ENCODE peak calls at places on chromosomes 13 and 19, in six cellular contexts. A is nucleus accumbens; U is HuH-7; Q is stimulated activated CD8-positive, alpha-beta memory T cell treated with anti-CD3 and anti-CD28 coated beads, Interleukin-7, amount 100 ng/mL, for 24 hours; N is AG20443; J is mucosa of descending colon. M is an unnamed sample.

GRCh38 chr13:113646376-113646775 is 11.6 kb downstream of the ATP4B start:
- DNase-seq in A (no peak), U (no peak), Q (no peak), N (no peak), J (no peak), M (no peak)

GRCh38 chr13:79128158-79128557 is 277.9 kb downstream of the RBM26 start:
- DNase-seq in A (no peak), U (peak), Q (no peak), N (no peak), J (no peak), M (peak)

GRCh38 chr13:110387451-110388140 is 80.5 kb downstream of the COL4A2 start:
- DNase-seq in A (no peak), U (no peak), Q (no peak), N (no peak), J (peak), M (peak)

GRCh38 chr13:109140054-109140776 is 510.8 kb downstream of the MYO16 start:
- DNase-seq in A (no peak), U (no peak), Q (no peak), N (no peak), J (no peak), M (no peak)

GRCh38 chr13:102317593-102317992 is 84.3 kb downstream of the FGF14 start:
- DNase-seq in A (no peak), U (no peak), Q (no peak), N (peak), J (peak), M (no peak)

GRCh38 chr19:17902701-17903100 is 30.1 kb upstream of the CCDC124 start:
- DNase-seq in A (no peak), U (no peak), Q (no peak), N (peak), J (no peak), M (peak)

GRCh38 chr19:29478578-29479565 is 46.9 kb upstream of the VSTM2B start:
- DNase-seq in A (peak), U (peak), Q (no peak), N (peak), J (peak), M (peak)

GRCh38 chr19:40265055-40265762 is 19.9 kb downstream of the AKT2 start:
- DNase-seq in A (no peak), U (no peak), Q (no peak), N (no peak), J (no peak), M (no peak)

GRCh38 chr13:38566526-38566925 is 120.4 kb upstream of the FREM2 start:
- DNase-seq in A (no peak), U (no peak), Q (no peak), N (no peak), J (no peak), M (no peak)

GRCh38 chr13:74675185-74675584 is 541.0 kb upstream of the KLF12 start:
- DNase-seq in A (no peak), U (no peak), Q (no peak), N (no peak), J (no peak), M (no peak)